ENCODE peak calls at places on chromosomes 5 and 9, in ten cellular contexts. One of them, this sample, is unnamed.

GRCh38 chr9:1005043-1005667 is 28.7 kb downstream of the DMRT3 start:
- DNase-seq in fibroblast of pulmonary artery: peak; percentile 58
- DNase-seq in stimulated activated CD8-positive, alpha-beta memory T cell treated with anti-CD3 and anti-CD28 coated beads, Interleukin-7, amount 100 ng/mL, for 24 hours: no peak
- DNase-seq in NCI-H1092 treated with DMSO at 0.1 percent for 48 hours: peak; percentile 25
- DNase-seq in aorta: no peak
- DNase-seq in stimulated activated CD4-positive, alpha-beta T cell treated with anti-CD3 and anti-CD28 coated beads, Interleukin-15, amount 100 ng/mL, for 24 hours: peak; percentile 6
- DNase-seq in fibroblast of the conjunctiva: peak; percentile 40
- DNase-seq in EL: peak; percentile 56
- DNase-seq in choroid plexus epithelial cell: peak; percentile 63
- DNase-seq in activated effector memory CD4-positive, alpha-beta T cell treated with Interleukin-2 at 50 U/mL for 16 hours: no peak
- DNase-seq in this sample: peak; percentile 17

GRCh38 chr5:149133795-149134777 is 7.2 kb upstream of the ABLIM3 start:
- DNase-seq in fibroblast of pulmonary artery: peak; percentile 82
- DNase-seq in stimulated activated CD8-positive, alpha-beta memory T cell treated with anti-CD3 and anti-CD28 coated beads, Interleukin-7, amount 100 ng/mL, for 24 hours: no peak
- DNase-seq in NCI-H1092 treated with DMSO at 0.1 percent for 48 hours: no peak
- DNase-seq in aorta: peak; percentile 81
- DNase-seq in stimulated activated CD4-positive, alpha-beta T cell treated with anti-CD3 and anti-CD28 coated beads, Interleukin-15, amount 100 ng/mL, for 24 hours: no peak
- DNase-seq in fibroblast of the conjunctiva: peak; percentile 83
- DNase-seq in EL: peak; percentile 97
- DNase-seq in choroid plexus epithelial cell: peak; percentile 83
- DNase-seq in activated effector memory CD4-positive, alpha-beta T cell treated with Interleukin-2 at 50 U/mL for 16 hours: no peak
- DNase-seq in this sample: peak; percentile 88

GRCh38 chr5:54990751-54991349 is 5.5 kb upstream of the ESM1 start:
- DNase-seq in fibroblast of pulmonary artery: peak; percentile 52
- DNase-seq in stimulated activated CD8-positive, alpha-beta memory T cell treated with anti-CD3 and anti-CD28 coated beads, Interleukin-7, amount 100 ng/mL, for 24 hours: no peak
- DNase-seq in NCI-H1092 treated with DMSO at 0.1 percent for 48 hours: no peak
- DNase-seq in aorta: no peak
- DNase-seq in stimulated activated CD4-positive, alpha-beta T cell treated with anti-CD3 and anti-CD28 coated beads, Interleukin-15, amount 100 ng/mL, for 24 hours: no peak
- DNase-seq in fibroblast of the conjunctiva: no peak
- DNase-seq in EL: peak; percentile 88
- DNase-seq in choroid plexus epithelial cell: peak; percentile 62
- DNase-seq in activated effector memory CD4-positive, alpha-beta T cell treated with Interleukin-2 at 50 U/mL for 16 hours: no peak
- DNase-seq in this sample: no peak

GRCh38 chr5:16679863-16680262 is 63.1 kb upstream of the RETREG1 start:
- DNase-seq in fibroblast of pulmonary artery: no peak
- DNase-seq in stimulated activated CD8-positive, alpha-beta memory T cell treated with anti-CD3 and anti-CD28 coated beads, Interleukin-7, amount 100 ng/mL, for 24 hours: no peak
- DNase-seq in NCI-H1092 treated with DMSO at 0.1 percent for 48 hours: no peak
- DNase-seq in aorta: no peak
- DNase-seq in stimulated activated CD4-positive, alpha-beta T cell treated with anti-CD3 and anti-CD28 coated beads, Interleukin-15, amount 100 ng/mL, for 24 hours: no peak
- DNase-seq in fibroblast of the conjunctiva: no peak
- DNase-seq in EL: no peak
- DNase-seq in choroid plexus epithelial cell: no peak
- DNase-seq in activated effector memory CD4-positive, alpha-beta T cell treated with Interleukin-2 at 50 U/mL for 16 hours: no peak
- DNase-seq in this sample: no peak

GRCh38 chr9:136105398-136106135 is 10.5 kb upstream of the NACC2 start:
- DNase-seq in fibroblast of pulmonary artery: peak; percentile 22
- DNase-seq in stimulated activated CD8-positive, alpha-beta memory T cell treated with anti-CD3 and anti-CD28 coated beads, Interleukin-7, amount 100 ng/mL, for 24 hours: no peak
- DNase-seq in NCI-H1092 treated with DMSO at 0.1 percent for 48 hours: no peak
- DNase-seq in aorta: no peak
- DNase-seq in stimulated activated CD4-positive, alpha-beta T cell treated with anti-CD3 and anti-CD28 coated beads, Interleukin-15, amount 100 ng/mL, for 24 hours: no peak
- DNase-seq in fibroblast of the conjunctiva: no peak
- DNase-seq in EL: peak; percentile 48
- DNase-seq in choroid plexus epithelial cell: peak; percentile 34
- DNase-seq in activated effector memory CD4-positive, alpha-beta T cell treated with Interleukin-2 at 50 U/mL for 16 hours: no peak
- DNase-seq in this sample: peak; percentile 58

GRCh38 chr9:19074229-19074628 is 25.0 kb downstream of the RRAGA start:
- DNase-seq in fibroblast of pulmonary artery: no peak
- DNase-seq in stimulated activated CD8-positive, alpha-beta memory T cell treated with anti-CD3 and anti-CD28 coated beads, Interleukin-7, amount 100 ng/mL, for 24 hours: no peak
- DNase-seq in NCI-H1092 treated with DMSO at 0.1 percent for 48 hours: no peak
- DNase-seq in aorta: no peak
- DNase-seq in stimulated activated CD4-positive, alpha-beta T cell treated with anti-CD3 and anti-CD28 coated beads, Interleukin-15, amount 100 ng/mL, for 24 hours: no peak
- DNase-seq in fibroblast of the conjunctiva: no peak
- DNase-seq in EL: no peak
- DNase-seq in choroid plexus epithelial cell: no peak
- DNase-seq in activated effector memory CD4-positive, alpha-beta T cell treated with Interleukin-2 at 50 U/mL for 16 hours: no peak
- DNase-seq in this sample: no peak

GRCh38 chr9:107367727-107368502 is 84.8 kb downstream of the RAD23B start:
- DNase-seq in fibroblast of pulmonary artery: peak; percentile 73
- DNase-seq in stimulated activated CD8-positive, alpha-beta memory T cell treated with anti-CD3 and anti-CD28 coated beads, Interleukin-7, amount 100 ng/mL, for 24 hours: no peak
- DNase-seq in NCI-H1092 treated with DMSO at 0.1 percent for 48 hours: no peak
- DNase-seq in aorta: no peak
- DNase-seq in stimulated activated CD4-positive, alpha-beta T cell treated with anti-CD3 and anti-CD28 coated beads, Interleukin-15, amount 100 ng/mL, for 24 hours: no peak
- DNase-seq in fibroblast of the conjunctiva: no peak
- DNase-seq in EL: peak; percentile 18
- DNase-seq in choroid plexus epithelial cell: peak; percentile 39
- DNase-seq in activated effector memory CD4-positive, alpha-beta T cell treated with Interleukin-2 at 50 U/mL for 16 hours: no peak
- DNase-seq in this sample: no peak

GRCh38 chr5:122145906-122146305 is 16.6 kb downstream of the ZNF474 start:
- DNase-seq in fibroblast of pulmonary artery: no peak
- DNase-seq in stimulated activated CD8-positive, alpha-beta memory T cell treated with anti-CD3 and anti-CD28 coated beads, Interleukin-7, amount 100 ng/mL, for 24 hours: no peak
- DNase-seq in NCI-H1092 treated with DMSO at 0.1 percent for 48 hours: peak; percentile 24
- DNase-seq in aorta: no peak
- DNase-seq in stimulated activated CD4-positive, alpha-beta T cell treated with anti-CD3 and anti-CD28 coated beads, Interleukin-15, amount 100 ng/mL, for 24 hours: no peak
- DNase-seq in fibroblast of the conjunctiva: no peak
- DNase-seq in EL: no peak
- DNase-seq in choroid plexus epithelial cell: no peak
- DNase-seq in activated effector memory CD4-positive, alpha-beta T cell treated with Interleukin-2 at 50 U/mL for 16 hours: no peak
- DNase-seq in this sample: no peak

GRCh38 chr9:90007516-90008430 is 403.0 kb downstream of the GADD45G start:
- DNase-seq in fibroblast of pulmonary artery: peak; percentile 54
- DNase-seq in stimulated activated CD8-positive, alpha-beta memory T cell treated with anti-CD3 and anti-CD28 coated beads, Interleukin-7, amount 100 ng/mL, for 24 hours: no peak
- DNase-seq in NCI-H1092 treated with DMSO at 0.1 percent for 48 hours: no peak
- DNase-seq in aorta: no peak
- DNase-seq in stimulated activated CD4-positive, alpha-beta T cell treated with anti-CD3 and anti-CD28 coated beads, Interleukin-15, amount 100 ng/mL, for 24 hours: no peak
- DNase-seq in fibroblast of the conjunctiva: peak; percentile 16
- DNase-seq in EL: peak; percentile 2
- DNase-seq in choroid plexus epithelial cell: peak; percentile 79
- DNase-seq in activated effector memory CD4-positive, alpha-beta T cell treated with Interleukin-2 at 50 U/mL for 16 hours: no peak
- DNase-seq in this sample: no peak

GRCh38 chr9:95280745-95281144 is 36.8 kb downstream of the FANCC start:
- DNase-seq in fibroblast of pulmonary artery: no peak
- DNase-seq in stimulated activated CD8-positive, alpha-beta memory T cell treated with anti-CD3 and anti-CD28 coated beads, Interleukin-7, amount 100 ng/mL, for 24 hours: no peak
- DNase-seq in NCI-H1092 treated with DMSO at 0.1 percent for 48 hours: no peak
- DNase-seq in aorta: no peak
- DNase-seq in stimulated activated CD4-positive, alpha-beta T cell treated with anti-CD3 and anti-CD28 coated beads, Interleukin-15, amount 100 ng/mL, for 24 hours: no peak
- DNase-seq in fibroblast of the conjunctiva: no peak
- DNase-seq in EL: no peak
- DNase-seq in choroid plexus epithelial cell: no peak
- DNase-seq in activated effector memory CD4-positive, alpha-beta T cell treated with Interleukin-2 at 50 U/mL for 16 hours: no peak
- DNase-seq in this sample: no peak

GRCh38 chr5:114789773-114790402 is 379.8 kb downstream of the TRIM36 start:
- DNase-seq in fibroblast of pulmonary artery: peak; percentile 7
- DNase-seq in stimulated activated CD8-positive, alpha-beta memory T cell treated with anti-CD3 and anti-CD28 coated beads, Interleukin-7, amount 100 ng/mL, for 24 hours: no peak
- DNase-seq in NCI-H1092 treated with DMSO at 0.1 percent for 48 hours: peak; percentile 69
- DNase-seq in aorta: no peak
- DNase-seq in stimulated activated CD4-positive, alpha-beta T cell treated with anti-CD3 and anti-CD28 coated beads, Interleukin-15, amount 100 ng/mL, for 24 hours: no peak
- DNase-seq in fibroblast of the conjunctiva: peak; percentile 0
- DNase-seq in EL: peak; percentile 47
- DNase-seq in choroid plexus epithelial cell: peak; percentile 2
- DNase-seq in activated effector memory CD4-positive, alpha-beta T cell treated with Interleukin-2 at 50 U/mL for 16 hours: no peak
- DNase-seq in this sample: no peak